ENCODE peak calls at places on chromosomes 13 and 19, in seven cellular contexts. K is breast epithelium; I is mammary epithelial cell; E is transverse colon; Y is mesendoderm; X is PC-3; W is CD8-positive, alpha-beta T cell. P is an unnamed sample.

GRCh38 chr13:20441879-20442278 is 83.8 kb downstream of the CRYL1 start:
- DNase-seq in K (no peak), I (peak; percentile 89), E (no peak), Y (peak; percentile 17), X (peak; percentile 95), W (no peak), P (no peak)

GRCh38 chr19:13629687-13630357 is 123.5 kb upstream of the CACNA1A start:
- DNase-seq in K (no peak), I (peak; percentile 20), E (no peak), Y (no peak), X (peak; percentile 81), W (no peak), P (no peak)

GRCh38 chr13:31209172-31209818 is 9.5 kb downstream of the B3GLCT start:
- DNase-seq in K (peak; percentile 18), I (no peak), E (peak; percentile 11), Y (peak; percentile 77), X (no peak), W (no peak), P (peak; percentile 69)

GRCh38 chr19:54107876-54108490 is 5.3 kb downstream of the NDUFA3 start:
- DNase-seq in K (no peak), I (no peak), E (no peak), Y (no peak), X (no peak), W (no peak), P (no peak)

GRCh38 chr13:78341032-78341431 is 262.3 kb downstream of the POU4F1 start:
- DNase-seq in K (no peak), I (no peak), E (no peak), Y (no peak), X (no peak), W (no peak), P (no peak)

GRCh38 chr13:30572859-30573275 is 44.9 kb upstream of the USPL1 start:
- DNase-seq in K (no peak), I (peak; percentile 37), E (no peak), Y (peak; percentile 35), X (peak; percentile 39), W (no peak), P (no peak)

GRCh38 chr19:39937094-39937493 is 2.7 kb upstream of the FCGBP start:
- DNase-seq in K (no peak), I (no peak), E (no peak), Y (no peak), X (no peak), W (no peak), P (no peak)

GRCh38 chr19:38729653-38730469 is 14.4 kb downstream of the CAPN12 start:
- DNase-seq in K (peak; percentile 55), I (peak; percentile 43), E (peak; percentile 80), Y (peak; percentile 79), X (peak; percentile 53), W (peak; percentile 86), P (peak; percentile 78)

GRCh38 chr13:51870616-51871015 is 8.8 kb downstream of the CCDC70 start:
- DNase-seq in K (no peak), I (no peak), E (no peak), Y (no peak), X (no peak), W (no peak), P (no peak)

GRCh38 chr13:34941835-34942731 is at the start of gene NBEA:
- DNase-seq in K (peak; percentile 63), I (peak; percentile 55), E (peak; percentile 79), Y (peak; percentile 84), X (peak; percentile 74), W (peak; percentile 89), P (peak; percentile 64)

GRCh38 chr19:12015015-12015752 is 20.3 kb downstream of the ZNF433 start:
- DNase-seq in K (no peak), I (no peak), E (no peak), Y (peak; percentile 11), X (no peak), W (no peak), P (no peak)

GRCh38 chr19:43416951-43417623 is 2.4 kb downstream of the TEX101 start:
- DNase-seq in K (no peak), I (no peak), E (no peak), Y (peak; percentile 14), X (no peak), W (no peak), P (no peak)
- H3K27ac ChIP-seq in K (no peak overlapping the region), I (no peak overlapping the region), E (no peak overlapping the region), Y (no peak overlapping the region), X (no peak overlapping the region), W (no peak overlapping the region), P (no peak overlapping the region)

GRCh38 chr19:10004617-10005016 is 5.7 kb downstream of the COL5A3 start:
- DNase-seq in K (no peak), I (no peak), E (no peak), Y (no peak), X (no peak), W (no peak), P (no peak)
- H3K27ac ChIP-seq in K (peak overlapping the region; percentile 25), I (no peak overlapping the region), E (no peak overlapping the region), Y (no peak overlapping the region), X (no peak overlapping the region), W (no peak overlapping the region), P (peak overlapping the region; percentile 10)

GRCh38 chr19:41425174-41426115 is 1.7 kb downstream of the B3GNT8 start:
- DNase-seq in K (no peak), I (no peak), E (peak; percentile 25), Y (no peak), X (no peak), W (no peak), P (no peak)
- H3K27ac ChIP-seq in K (peak overlapping the region; percentile 12), I (no peak overlapping the region), E (peak overlapping the region; percentile 86), Y (no peak overlapping the region), X (no peak overlapping the region), W (no peak overlapping the region), P (no peak overlapping the region)

GRCh38 chr19:45428385-45429231 is 4.9 kb upstream of the ERCC1 start:
- DNase-seq in K (no peak), I (no peak), E (peak; percentile 52), Y (peak; percentile 63), X (peak; percentile 30), W (no peak), P (no peak)
- H3K27ac ChIP-seq in K (peak overlapping the region; percentile 61), I (no peak overlapping the region), E (peak overlapping the region; percentile 73), Y (no peak overlapping the region), X (peak overlapping the region; percentile 39), W (no peak overlapping the region), P (peak overlapping the region; percentile 93)

DNA sequence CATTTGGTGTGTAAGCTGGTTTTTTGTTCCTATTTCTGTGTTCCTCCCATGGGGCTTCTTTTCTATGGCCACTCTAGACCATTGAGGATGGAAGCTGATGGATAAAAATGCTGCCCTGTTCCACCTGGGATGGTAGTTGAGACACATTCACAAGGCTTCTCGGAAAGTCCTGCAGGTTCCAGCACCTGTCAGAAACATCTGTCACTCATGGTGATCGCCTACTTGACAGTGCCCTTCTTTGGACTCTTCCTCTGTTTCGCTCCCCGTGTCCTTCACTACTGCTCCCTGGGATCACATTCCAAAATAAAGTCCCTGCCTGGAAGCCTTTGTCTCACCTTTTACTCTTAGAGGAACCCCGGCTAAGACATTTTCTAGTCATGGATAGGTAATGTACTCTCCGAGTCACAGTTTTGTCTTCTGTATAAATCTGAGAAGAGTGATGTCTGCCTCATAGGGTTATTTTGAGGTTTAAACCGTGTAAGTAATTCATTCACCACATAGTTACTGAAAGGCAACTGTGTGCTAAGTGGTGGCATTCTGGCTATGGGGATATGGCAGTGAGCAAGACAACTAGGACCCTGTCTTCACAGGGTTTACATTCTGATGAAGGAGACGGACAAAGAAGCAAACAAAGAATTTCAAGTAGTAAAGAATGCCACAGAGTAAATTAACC is 21.0 kb downstream of the UBAC2 start:
- DNase-seq in K (no peak), I (no peak), E (no peak), Y (no peak), X (no peak), W (no peak), P (no peak)
- H3K27ac ChIP-seq in K (no peak overlapping the region), I (no peak overlapping the region), E (no peak overlapping the region), Y (no peak overlapping the region), X (no peak overlapping the region), W (peak overlapping the region; percentile 11), P (no peak overlapping the region)

DNA sequence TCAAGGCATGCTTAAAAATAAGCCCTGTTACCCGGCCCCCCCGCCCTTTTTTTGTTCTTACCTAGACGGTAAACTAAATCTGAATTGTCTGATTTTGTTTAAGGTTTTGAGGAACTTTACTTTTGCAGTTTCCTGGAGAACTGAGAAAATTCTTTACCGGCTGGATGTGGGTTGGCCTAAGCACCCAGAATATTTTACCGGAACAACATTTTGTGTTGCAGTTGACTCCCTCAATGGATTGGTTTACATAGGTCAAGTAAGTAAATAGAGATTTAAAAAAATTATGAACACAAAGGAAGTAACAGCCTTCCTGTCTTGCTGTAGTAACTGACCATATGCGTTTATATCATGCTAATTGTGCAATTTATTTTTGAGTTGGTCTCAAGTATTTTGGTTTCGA is 777 bp downstream of the NHLRC3 start:
- DNase-seq in K (no peak), I (no peak), E (no peak), Y (no peak), X (no peak), W (no peak), P (no peak)
- H3K27ac ChIP-seq in K (peak overlapping the region; percentile 94), I (peak overlapping the region; percentile 79), E (peak overlapping the region; percentile 94), Y (no peak overlapping the region), X (no peak overlapping the region), W (no peak overlapping the region), P (peak overlapping the region; percentile 76)

GRCh38 chr19:510606-511100 is 3.4 kb downstream of the TPGS1 start:
- DNase-seq in K (no peak), I (peak; percentile 66), E (peak; percentile 87), Y (peak; percentile 97), X (peak; percentile 82), W (peak; percentile 95), P (peak; percentile 73)
- H3K27ac ChIP-seq in K (peak overlapping the region; percentile 80), I (no peak overlapping the region), E (peak overlapping the region; percentile 81), Y (peak overlapping the region; percentile 65), X (no peak overlapping the region), W (peak overlapping the region; percentile 96), P (peak overlapping the region; percentile 57)

GRCh38 chr19:47105874-47106273 is 7.7 kb downstream of the ZC3H4 start:
- DNase-seq in K (no peak), I (no peak), E (no peak), Y (no peak), X (no peak), W (no peak), P (no peak)
- H3K27ac ChIP-seq in K (peak overlapping the region; percentile 87), I (no peak overlapping the region), E (peak overlapping the region; percentile 99), Y (no peak overlapping the region), X (no peak overlapping the region), W (no peak overlapping the region), P (peak overlapping the region; percentile 99)

GRCh38 chr19:4009990-4010807 is 2.7 kb downstream of the PIAS4 start:
- DNase-seq in K (no peak), I (no peak), E (no peak), Y (no peak), X (no peak), W (no peak), P (no peak)
- H3K27ac ChIP-seq in K (peak overlapping the region; percentile 16), I (no peak overlapping the region), E (peak overlapping the region; percentile 93), Y (no peak overlapping the region), X (no peak overlapping the region), W (no peak overlapping the region), P (no peak overlapping the region)

DNA sequence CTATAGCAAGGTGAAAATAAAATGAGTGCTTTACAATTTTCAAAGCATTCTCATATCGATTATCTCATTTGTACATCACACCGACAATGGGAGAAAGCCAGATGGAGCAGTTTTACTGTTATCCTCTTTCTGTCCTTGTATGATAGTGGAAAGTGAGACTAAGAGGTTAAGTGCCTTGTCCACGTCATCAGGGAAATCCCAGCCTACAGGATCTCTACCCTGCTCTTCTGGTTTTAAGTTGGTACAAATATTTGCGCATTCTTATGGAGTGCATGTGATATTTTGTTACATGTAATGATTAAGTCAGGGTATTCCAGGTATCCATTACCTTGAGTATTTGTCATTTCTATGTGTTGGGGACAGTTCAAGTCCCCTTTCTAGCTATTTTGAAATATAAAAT is 12.4 kb upstream of the ENOX1 start:
- DNase-seq in K (no peak), I (peak; percentile 40), E (no peak), Y (no peak), X (peak; percentile 52), W (no peak), P (no peak)
- H3K27ac ChIP-seq in K (no peak overlapping the region), I (no peak overlapping the region), E (no peak overlapping the region), Y (no peak overlapping the region), X (no peak overlapping the region), W (no peak overlapping the region), P (no peak overlapping the region)